ENCODE peak calls at places on chromosomes 4 and X, in ten cellular contexts. S is right cardiac atrium; U is PC-3; D is lung; Y is Panc1; A is CD8-positive, alpha-beta T cell; G is heart left ventricle; I is pancreas; T is left lung; J is body of pancreas. P is an unnamed sample. For H3K4me1, the result is how much of the 10 kb centered on the place peaks cover.

GRCh38 chr4:139300431-139301142 is 718 bp upstream of the NAA15 start:
- ATAC-seq in A (peak), I (peak), J (peak), G (peak), D (peak), S (peak), T (peak), Y (peak), U (peak), P (peak)

GRCh38 chr4:143185253-143186107 is 763 bp downstream of the USP38 start:
- ATAC-seq in U (peak), D (peak), S (no peak), A (peak), T (peak), Y (peak), G (no peak), I (peak), J (no peak), P (no peak)

GRCh38 chr4:170214731-170215130 is 125.0 kb upstream of the AADAT start:
- ATAC-seq in T (no peak), S (no peak), I (no peak), Y (no peak), A (no peak), U (no peak), D (no peak), J (no peak), G (no peak), P (no peak)

GRCh38 chrX:9312922-9313867 is 151.7 kb upstream of the TBL1X start:
- ATAC-seq in A (peak), J (no peak), U (no peak), G (no peak), T (peak), Y (no peak), S (no peak), I (no peak), D (no peak), P (no peak)

GRCh38 chr4:107863850-107864371 is 39.2 kb downstream of the SGMS2 start:
- ATAC-seq in D (no peak), I (peak), T (peak), S (peak), J (peak), Y (no peak), A (no peak), G (peak), U (peak), P (no peak)

GRCh38 chrX:130211415-130212186 is 39.8 kb downstream of the RAB33A start:
- ATAC-seq in D (no peak), G (no peak), J (no peak), Y (no peak), U (no peak), T (no peak), A (no peak), I (no peak), S (no peak), P (no peak)

GRCh38 chr4:137610960-137611359 is 78.7 kb upstream of the PCDH18 start:
- ATAC-seq in D (no peak), I (no peak), U (no peak), T (no peak), G (no peak), J (no peak), Y (no peak), S (no peak), A (no peak), P (no peak)

GRCh38 chr4:24808955-24809354 is 13.6 kb downstream of the SOD3 start:
- ATAC-seq in U (no peak), Y (no peak), G (no peak), A (no peak), J (no peak), S (no peak), D (no peak), T (no peak), I (no peak), P (no peak)

GRCh38 chr4:70463335-70463734 is 8.7 kb upstream of the MUC7 start:
- ATAC-seq in G (no peak), T (no peak), Y (no peak), S (no peak), I (no peak), J (no peak), D (no peak), A (no peak), U (no peak), P (no peak)

GRCh38 chr4:88759039-88759631 is 61.5 kb upstream of the NAP1L5 start:
- ATAC-seq in A (no peak), J (peak), S (peak), U (no peak), I (peak), D (no peak), T (peak), Y (no peak), G (peak), P (peak)

GRCh38 chr4:89270792-89271191 is 36.8 kb downstream of the GPRIN3 start:
- ATAC-seq in T (no peak), G (no peak), A (peak), Y (no peak), U (no peak), I (no peak), J (no peak), D (no peak), S (no peak), P (no peak)

GRCh38 chr4:184617611-184618196 is 31.5 kb downstream of the CASP3 start:
- ATAC-seq in G (no peak), J (no peak), S (peak), U (no peak), T (no peak), I (no peak), Y (no peak), A (no peak), D (no peak), P (no peak)

GRCh38 chrX:73992019-73992418 is 312.0 kb upstream of the ZCCHC13 start:
- ATAC-seq in A (no peak), T (no peak), I (no peak), Y (no peak), U (no peak), S (no peak), D (no peak), G (no peak), J (no peak), P (no peak)

GRCh38 chr4:87087015-87087920 is 133.2 kb downstream of the KLHL8 start:
- ATAC-seq in T (peak), J (no peak), U (no peak), A (no peak), D (no peak), Y (no peak), G (no peak), I (no peak), S (no peak), P (no peak)

GRCh38 chrX:34915463-34916225 is 27.0 kb upstream of the FAM47B start:
- ATAC-seq in G (no peak), S (no peak), I (peak), A (no peak), D (no peak), U (no peak), Y (no peak), T (no peak), J (peak), P (no peak)

GRCh38 chrX:25070038-25070437 is 54.3 kb upstream of the ARX start:
- ATAC-seq in Y (no peak), A (no peak), S (no peak), D (no peak), U (no peak), T (no peak), J (no peak), I (no peak), G (no peak), P (no peak)

GRCh38 chr4:184473265-184473514 is 1.2 kb downstream of the IRF2 start:
- ATAC-seq in S (no peak), J (peak), Y (no peak), T (no peak), D (no peak), G (no peak), A (no peak), I (no peak), U (no peak), P (peak)

GRCh38 chrX:30241724-30242415 is at the start of gene MAGEB4:
- ATAC-seq in T (no peak), I (no peak), A (no peak), G (no peak), Y (no peak), U (no peak), S (no peak), J (no peak), D (no peak), P (no peak)

GRCh38 chrX:56762707-56763555 is 33.9 kb downstream of the NBDY start:
- ATAC-seq in S (no peak), I (no peak), J (no peak), U (no peak), D (no peak), A (no peak), G (no peak), T (no peak), Y (no peak), P (no peak)

GRCh38 chr4:55925235-55925634 is 23.5 kb upstream of the CEP135 start:
- ATAC-seq in G (no peak), U (no peak), A (no peak), I (no peak), T (no peak), S (no peak), J (no peak), Y (no peak), D (no peak), P (no peak)

GRCh38 chr4:146340798-146341197 is 126.5 kb downstream of the REELD1 start:
- ATAC-seq in A (no peak), I (no peak), S (no peak), J (no peak), Y (no peak), G (no peak), D (no peak), T (no peak), U (no peak), P (no peak)

GRCh38 chr4:147765121-147765521 is 33.2 kb downstream of the ARHGAP10 start:
- ATAC-seq in S (no peak), D (no peak), U (peak), A (no peak), T (no peak), I (peak), J (no peak), Y (no peak), G (no peak), P (no peak)

GRCh38 chr4:147760176-147760575 is 28.3 kb downstream of the ARHGAP10 start:
- ATAC-seq in T (peak), D (no peak), A (no peak), I (peak), G (no peak), Y (no peak), U (peak), J (peak), S (peak), P (no peak)

GRCh38 chr4:147761218-147761883 is 29.5 kb downstream of the ARHGAP10 start:
- ATAC-seq in A (no peak), Y (no peak), S (no peak), T (no peak), I (no peak), G (no peak), J (no peak), D (no peak), U (no peak), P (no peak)

GRCh38 chr4:147756417-147756816 is 24.5 kb downstream of the ARHGAP10 start:
- ATAC-seq in G (no peak), I (no peak), J (no peak), A (no peak), S (no peak), Y (no peak), D (no peak), U (no peak), T (no peak), P (no peak)

GRCh38 chr4:147760695-147761094 is 28.8 kb downstream of the ARHGAP10 start:
- ATAC-seq in T (peak), D (no peak), G (peak), A (no peak), Y (no peak), I (peak), J (peak), U (no peak), S (peak), P (peak)
- H3K4me1 ChIP-seq in T (under half), D (under half), G (under half), A (under half), Y (under half), I (under half), J (under half), U (under half), S (under half), P (half or more)

DNA sequence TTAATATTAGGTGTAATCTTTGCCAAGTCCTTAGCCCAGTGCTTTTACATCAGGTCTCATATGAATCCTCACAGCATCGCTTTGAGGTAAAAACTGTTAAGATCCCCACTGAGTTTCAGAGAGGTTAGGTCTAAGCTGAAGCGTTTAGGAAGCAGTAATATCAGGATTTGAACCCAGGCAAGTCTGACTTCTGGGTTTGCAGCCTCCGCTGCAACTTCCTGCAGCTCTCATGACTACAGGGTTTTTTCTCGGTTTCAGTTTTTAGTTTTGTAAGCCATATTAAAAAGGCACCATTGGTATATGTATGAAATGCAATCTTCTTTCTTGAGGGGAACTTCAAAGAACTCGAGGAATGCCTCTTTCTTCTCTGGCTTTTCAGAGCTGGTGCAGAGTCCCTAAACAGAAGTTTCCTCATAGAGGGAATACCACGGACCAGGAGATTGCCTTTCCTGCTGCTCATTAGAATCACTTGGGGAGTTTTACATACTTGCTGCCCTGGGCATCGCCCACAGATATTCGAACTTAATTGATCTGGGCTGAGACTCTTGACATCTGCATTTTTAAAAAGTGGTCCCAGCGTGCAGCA is 6.5 kb downstream of the MTM1 start:
- ATAC-seq in U (no peak), I (no peak), G (no peak), J (no peak), T (no peak), A (peak), S (no peak), Y (peak), D (peak), P (no peak)
- H3K4me1 ChIP-seq in U (half or more), I (under half), G (under half), J (under half), T (half or more), A (half or more), S (under half), Y (half or more), D (under half), P (under half)

GRCh38 chr4:135966936-135967335 is 1565.4 kb downstream of the PCDH18 start:
- ATAC-seq in I (no peak), T (no peak), S (no peak), A (no peak), J (no peak), U (no peak), D (no peak), Y (no peak), G (no peak), P (no peak)
- H3K4me1 ChIP-seq in I (under half), T (under half), S (under half), A (under half), J (under half), U (under half), D (under half), Y (under half), G (under half), P (under half)

DNA sequence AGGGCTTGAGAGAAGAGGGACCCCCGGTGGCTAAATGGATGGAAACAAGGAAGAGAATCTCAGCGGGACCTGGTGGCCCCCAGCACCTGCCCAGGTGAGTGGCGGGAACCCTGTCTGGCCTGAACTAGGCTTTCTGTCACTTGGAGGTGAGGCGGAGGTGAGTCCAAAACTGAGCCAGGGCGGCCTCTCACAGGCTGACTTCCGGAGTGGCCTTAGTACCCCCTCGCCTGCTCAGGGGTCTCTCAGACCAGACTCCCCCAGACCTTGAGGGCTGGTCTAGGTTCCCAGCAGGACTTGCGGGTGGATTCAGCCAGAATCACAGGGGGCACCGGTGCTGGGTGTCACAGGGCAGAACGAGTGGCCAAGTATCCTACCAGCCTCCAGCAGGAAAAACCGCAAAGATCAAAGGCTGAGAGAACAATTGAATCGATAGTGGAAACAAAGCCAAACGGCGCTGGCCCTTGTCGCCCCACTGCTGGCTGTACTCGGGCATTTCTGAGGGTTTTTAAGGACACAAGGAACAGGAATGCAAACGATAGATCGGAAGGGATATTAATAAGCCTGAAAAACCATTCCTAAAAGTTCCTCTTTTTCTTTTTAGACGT is 67.8 kb downstream of the WFS1 start:
- ATAC-seq in S (no peak), D (no peak), U (no peak), T (no peak), A (no peak), J (peak), G (no peak), I (peak), Y (no peak), P (no peak)
- H3K4me1 ChIP-seq in S (under half), D (under half), U (under half), T (under half), A (under half), J (under half), G (under half), I (under half), Y (under half), P (under half)

DNA sequence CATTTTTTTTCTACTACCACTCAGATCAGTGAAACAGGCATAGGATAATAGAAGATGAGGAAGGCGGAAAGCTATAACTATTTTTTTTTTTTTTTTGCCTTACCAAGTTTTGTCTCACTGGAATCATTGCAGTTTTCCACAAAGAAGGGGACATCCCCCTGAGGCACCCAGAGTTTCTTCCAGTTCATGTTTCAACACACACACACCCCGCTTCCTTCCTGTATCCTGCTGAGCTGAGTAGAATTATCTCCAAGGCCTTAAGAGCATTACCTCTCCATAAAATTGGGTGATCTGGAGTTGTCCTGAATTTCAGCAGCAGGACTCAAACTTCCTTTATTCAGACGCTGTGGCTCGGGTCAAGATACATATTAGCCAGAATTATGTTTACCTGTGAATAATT is 111.9 kb downstream of the PALLD start:
- ATAC-seq in G (no peak), S (no peak), A (no peak), T (no peak), I (no peak), D (no peak), J (no peak), Y (no peak), U (no peak), P (no peak)
- H3K4me1 ChIP-seq in G (under half), S (under half), A (under half), T (under half), I (under half), D (under half), J (under half), Y (under half), U (half or more), P (under half)

P was measured in gastroesophageal sphincter.